ENCODE peak calls at places on chromosomes 4 and X, in six cellular contexts. V is germinal center, F is left cardiac atrium, M is SHP77, H is nephron progenitor cell, X is NCI-H510A treated with DMSO at 0.1 percent for 48 hours. R is an unnamed sample.

GRCh38 chr4:86977621-86978184 is 42.9 kb downstream of the AFF1 start:
- DNase-seq in H (no peak), X (peak; percentile 61), F (no peak), V (no peak), M (peak; percentile 58), R (no peak)

GRCh38 chrX:3592184-3592583 is 121.3 kb downstream of the PRKX start:
- DNase-seq in M (no peak), F (no peak), X (no peak), H (no peak), V (no peak), R (no peak)

GRCh38 chrX:153800746-153801145 is 6.3 kb downstream of the SSR4 start:
- DNase-seq in M (no peak), V (no peak), F (no peak), H (no peak), X (no peak), R (no peak)

GRCh38 chr4:30094866-30095265 is 625.3 kb upstream of the PCDH7 start:
- DNase-seq in M (no peak), F (no peak), H (no peak), X (no peak), V (no peak), R (no peak)

GRCh38 chr4:138409670-138410069 is 167.5 kb upstream of the SLC7A11 start:
- DNase-seq in V (no peak), X (no peak), H (no peak), M (no peak), F (no peak), R (no peak)

GRCh38 chr4:53693909-53694308 is 102.6 kb upstream of the LNX1 start:
- DNase-seq in X (peak; percentile 72), H (peak; percentile 10), F (no peak), M (no peak), V (no peak), R (no peak)

GRCh38 chrX:134753185-134754008 is 95.1 kb upstream of the PLAC1 start:
- DNase-seq in H (no peak), X (peak; percentile 22), V (no peak), F (no peak), M (peak; percentile 31), R (no peak)

GRCh38 chrX:110045988-110046387 is 43.1 kb downstream of the TMEM164 start:
- DNase-seq in X (peak; percentile 25), M (no peak), F (no peak), V (no peak), H (no peak), R (peak; percentile 20)

GRCh38 chr4:155705664-155706063 is 39.0 kb downstream of the GUCY1A1 start:
- DNase-seq in M (no peak), X (no peak), H (peak; percentile 44), F (no peak), V (no peak), R (no peak)

GRCh38 chr4:148286043-148286442 is 156.2 kb downstream of the NR3C2 start:
- DNase-seq in V (no peak), H (no peak), X (no peak), M (no peak), F (no peak), R (no peak)

GRCh38 chr4:149709640-149710039 is 106.0 kb downstream of the IQCM start:
- DNase-seq in X (no peak), F (no peak), M (no peak), V (no peak), H (no peak), R (no peak)

GRCh38 chrX:9923357-9923756 is 43.8 kb upstream of the CLDN34 start:
- DNase-seq in X (no peak), M (no peak), F (no peak), V (no peak), H (no peak), R (no peak)

GRCh38 chrX:23317799-23318724 is 16.6 kb upstream of the PTCHD1 start:
- DNase-seq in H (peak; percentile 69), F (no peak), M (no peak), X (no peak), V (peak; percentile 29), R (no peak)

GRCh38 chr4:170868191-170868590 is 778.4 kb upstream of the AADAT start:
- DNase-seq in X (no peak), F (no peak), H (no peak), V (no peak), M (no peak), R (no peak)

GRCh38 chr4:140406292-140406691 is 21.2 kb downstream of the CLGN start:
- DNase-seq in M (no peak), V (no peak), F (no peak), X (no peak), H (no peak), R (no peak)

GRCh38 chr4:143084566-143084965 is 100.2 kb upstream of the USP38 start:
- DNase-seq in M (no peak), V (no peak), H (no peak), X (no peak), F (no peak), R (no peak)

GRCh38 chr4:118825799-118826198 is 10.1 kb downstream of the SEC24D start:
- DNase-seq in M (no peak), F (no peak), X (no peak), V (no peak), H (no peak), R (no peak)

GRCh38 chrX:2536974-2537373 is 36.2 kb upstream of the DHRSX start:
- DNase-seq in M (no peak), H (no peak), X (no peak), F (no peak), V (no peak), R (no peak)

GRCh38 chr4:95516528-95517011 is 32.2 kb downstream of the UNC5C start:
- DNase-seq in F (no peak), H (no peak), V (no peak), X (no peak), M (peak; percentile 2), R (no peak)

GRCh38 chr4:123819362-123820035 is 422.9 kb downstream of the SPRY1 start:
- DNase-seq in X (no peak), M (no peak), F (no peak), H (no peak), V (no peak), R (no peak)

GRCh38 chr4:148515248-148515647 is 73.0 kb upstream of the NR3C2 start:
- DNase-seq in H (no peak), M (no peak), V (no peak), F (no peak), X (no peak), R (no peak)

GRCh38 chr4:127048371-127049085 is 584.2 kb upstream of the INTU start:
- DNase-seq in M (no peak), V (no peak), F (no peak), H (no peak), X (no peak), R (no peak)

GRCh38 chr4:961651-962230 is 11.6 kb downstream of the DGKQ start:
- DNase-seq in X (no peak), F (no peak), V (no peak), M (no peak), H (no peak), R (no peak)

GRCh38 chr4:169249214-169249973 is 21.4 kb downstream of the SH3RF1 start:
- DNase-seq in V (no peak), H (no peak), X (no peak), F (no peak), M (no peak), R (no peak)

GRCh38 chrX:11059923-11060322 is 51.2 kb upstream of the HCCS start:
- DNase-seq in V (no peak), X (no peak), H (no peak), M (no peak), F (no peak), R (no peak)

GRCh38 chrX:17590892-17591740 is 146.2 kb upstream of the SCML1 start:
- DNase-seq in X (peak; percentile 53), M (peak; percentile 28), H (peak; percentile 59), F (peak; percentile 44), V (peak; percentile 7), R (peak; percentile 51)

GRCh38 chr4:149914521-149915115 is 99.0 kb upstream of the IQCM start:
- DNase-seq in M (peak; percentile 36), X (peak; percentile 13), F (no peak), V (peak; percentile 30), H (peak; percentile 64), R (no peak)

GRCh38 chr4:6405417-6405747 is 67.0 kb downstream of the PPP2R2C start:
- DNase-seq in F (no peak), V (no peak), H (no peak), M (no peak), X (no peak), R (no peak)

GRCh38 chrX:100926453-100926852 is 2.3 kb downstream of the XKRX start:
- DNase-seq in F (no peak), V (no peak), H (no peak), M (no peak), X (no peak), R (no peak)

GRCh38 chr4:105933083-105933482 is 37.8 kb downstream of the NPNT start:
- DNase-seq in F (no peak), M (no peak), H (no peak), X (no peak), V (no peak), R (no peak)

GRCh38 chrX:136496359-136496767 is 1.0 kb upstream of the HTATSF1 start:
- DNase-seq in V (no peak), H (no peak), F (no peak), M (no peak), X (no peak), R (no peak)

R was measured in NCI-H1930.